ENCODE peak calls at places on chromosomes 3 and 15, in four cellular contexts. T is CD8-positive, alpha-beta T cell; K is pancreas; F is IMR-90. C is an unnamed sample.

GRCh38 chr3:185820973-185821758 is 3.7 kb downstream of the IGF2BP2 start:
- DNase-seq in T (no peak), K (no peak), F (peak), C (no peak)

GRCh38 chr3:18393906-18394305 is 31.2 kb downstream of the SATB1 start:
- DNase-seq in T (no peak), K (no peak), F (peak), C (no peak)

GRCh38 chr3:122942937-122943827 is 84.4 kb downstream of the SEMA5B start:
- DNase-seq in T (no peak), K (peak), F (peak), C (peak)

GRCh38 chr3:113695426-113695817 is 1.0 kb downstream of the USF3 start:
- DNase-seq in T (no peak), K (no peak), F (peak), C (no peak)

GRCh38 chr3:18425641-18426403 is 683 bp upstream of the SATB1 start:
- DNase-seq in T (peak), K (peak), F (no peak), C (no peak)

GRCh38 chr3:35744419-35744818 is 105.1 kb downstream of the ARPP21 start:
- DNase-seq in T (no peak), K (no peak), F (no peak), C (no peak)

GRCh38 chr3:124597979-124598378 is 132.3 kb upstream of the UMPS start:
- DNase-seq in T (no peak), K (no peak), F (no peak), C (no peak)

GRCh38 chr3:60746043-60746638 is 505.1 kb downstream of the FHIT start:
- DNase-seq in T (no peak), K (no peak), F (no peak), C (no peak)

GRCh38 chr3:46393554-46394434 is 13.1 kb downstream of the CCR5AS start:
- DNase-seq in T (no peak), K (no peak), F (peak), C (no peak)

GRCh38 chr15:34584321-34584668 is 844 bp upstream of the GOLGA8B start:
- DNase-seq in T (no peak), K (no peak), F (no peak), C (no peak)

GRCh38 chr15:89912145-89912673 is 543 bp downstream of the ARPIN start:
- DNase-seq in T (no peak), K (peak), F (no peak), C (no peak)

GRCh38 chr3:36591959-36592358 is 172.4 kb downstream of the DCLK3 start:
- DNase-seq in T (no peak), K (no peak), F (peak), C (no peak)

GRCh38 chr15:26716069-26716468 is 56.8 kb downstream of the GABRB3 start:
- DNase-seq in T (no peak), K (no peak), F (no peak), C (no peak)

GRCh38 chr15:26722621-26723160 is 50.2 kb downstream of the GABRB3 start:
- DNase-seq in T (no peak), K (no peak), F (no peak), C (no peak)

GRCh38 chr15:26724381-26724780 is 48.5 kb downstream of the GABRB3 start:
- DNase-seq in T (no peak), K (no peak), F (no peak), C (no peak)

GRCh38 chr15:26721231-26721630 is 51.6 kb downstream of the GABRB3 start:
- DNase-seq in T (no peak), K (no peak), F (no peak), C (no peak)

GRCh38 chr15:26720546-26720945 is 52.3 kb downstream of the GABRB3 start:
- DNase-seq in T (no peak), K (no peak), F (no peak), C (no peak)
- H3K27ac ChIP-seq in T (no peak), K (no peak), F (no peak), C (no peak)

GRCh38 chr15:57706405-57707209 is at the start of gene POLR2M:
- DNase-seq in T (peak), K (peak), F (peak), C (peak)

GRCh38 chr15:57708047-57708446 is 1.5 kb downstream of the POLR2M start:
- DNase-seq in T (no peak), K (no peak), F (peak), C (no peak)

GRCh38 chr15:57703387-57703786 is 3.1 kb upstream of the POLR2M start:
- DNase-seq in T (no peak), K (no peak), F (no peak), C (no peak)

DNA sequence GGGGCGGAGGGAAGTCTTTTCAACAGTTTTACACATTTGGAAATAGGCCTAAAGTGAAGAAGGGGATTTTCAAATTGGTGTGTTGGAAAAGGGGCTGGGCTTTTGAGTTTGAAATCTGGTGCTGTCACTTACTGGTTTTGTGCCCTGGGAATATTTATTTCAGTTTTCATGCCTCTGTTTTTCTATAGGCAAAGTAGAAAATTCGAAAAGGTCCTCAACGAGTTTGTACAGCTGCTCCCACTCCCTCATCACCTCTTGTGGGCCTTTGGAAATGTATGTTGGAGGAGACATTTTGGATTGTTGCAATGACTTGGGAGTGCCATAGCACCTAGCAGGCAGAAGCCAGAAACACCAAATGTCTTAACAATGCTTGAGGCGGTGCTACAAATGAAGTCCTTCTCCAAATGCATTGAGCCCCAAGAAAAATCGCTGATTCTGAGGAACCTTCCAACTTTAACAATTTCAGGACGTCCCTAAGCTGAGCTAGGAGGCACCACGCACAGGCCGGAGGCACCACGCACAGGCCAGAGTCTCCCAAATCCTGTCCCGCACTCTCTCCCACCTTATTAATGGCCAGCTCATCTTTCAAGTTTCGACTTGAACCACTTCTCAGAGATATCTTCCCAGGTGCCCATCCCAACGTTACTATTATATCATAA is 639 bp upstream of the POLR2M start:
- DNase-seq in T (no peak), K (no peak), F (no peak), C (no peak)
- TF ChIP-seq CTCF in T (no peak), K (no peak), F (no peak), C (no peak)

DNA sequence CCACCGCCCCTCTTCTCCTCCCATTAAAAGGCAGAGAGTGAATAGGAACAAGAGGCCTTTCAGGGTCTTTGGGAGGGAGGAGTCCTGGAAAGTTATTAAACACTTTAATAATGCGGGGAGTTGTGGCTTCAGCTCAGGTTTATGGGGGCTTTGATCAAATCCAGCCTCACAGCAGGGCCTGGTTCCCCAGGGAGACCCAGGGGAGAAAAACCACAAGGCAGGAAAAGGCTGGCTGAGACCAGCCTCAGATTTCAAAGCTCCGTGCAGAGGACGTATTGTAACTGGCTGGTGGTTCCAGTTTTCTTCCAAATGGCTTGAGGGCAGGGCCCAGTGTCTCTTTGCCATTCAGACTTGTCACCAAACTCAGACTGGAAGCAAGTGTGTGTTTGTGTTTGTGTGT is 242.1 kb downstream of the TLE3 start:
- DNase-seq in T (no peak), K (no peak), F (no peak), C (no peak)
- H3K27ac ChIP-seq in T (no peak), K (no peak), F (no peak), C (no peak)

GRCh38 chr15:77584201-77584600 is 48.5 kb downstream of the LINGO1 start:
- DNase-seq in T (no peak), K (no peak), F (no peak), C (no peak)
- TF ChIP-seq CTCF in T (no peak), K (no peak), F (peak), C (no peak)

DNA sequence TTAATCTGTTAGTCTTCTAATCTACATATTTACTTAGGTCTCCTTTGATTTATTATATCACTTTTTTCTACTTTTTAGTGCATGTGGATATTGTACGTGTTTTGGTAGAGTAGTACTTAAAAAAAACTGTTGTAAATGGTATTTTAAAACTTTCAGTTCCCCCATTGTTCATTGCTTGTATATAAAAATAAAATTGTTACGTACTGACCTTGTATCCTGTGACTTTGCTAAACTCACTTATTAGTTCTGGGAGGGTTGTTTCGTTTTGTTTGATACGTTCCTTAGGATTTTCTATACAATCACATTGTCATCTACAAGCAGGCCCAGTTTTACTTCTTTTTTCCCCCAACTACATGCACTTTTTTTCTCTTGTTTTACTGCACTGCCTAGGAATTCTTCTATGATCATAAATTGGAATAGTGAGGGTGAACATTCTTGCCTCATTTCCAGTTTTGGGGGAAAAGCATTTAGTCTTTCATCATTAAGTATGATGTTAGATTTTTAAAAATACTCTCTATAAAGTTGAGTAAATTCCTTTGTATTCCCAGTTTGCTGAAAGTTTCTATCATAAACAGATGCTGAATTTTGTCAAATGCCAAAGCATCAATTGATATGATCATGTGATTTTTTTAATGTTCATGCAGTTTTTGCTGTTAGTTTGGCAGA is 33.5 kb upstream of the ACKR4 start:
- DNase-seq in T (no peak), K (no peak), F (no peak), C (no peak)
- H3K27ac ChIP-seq in T (no peak), K (no peak), F (no peak), C (peak)

DNA sequence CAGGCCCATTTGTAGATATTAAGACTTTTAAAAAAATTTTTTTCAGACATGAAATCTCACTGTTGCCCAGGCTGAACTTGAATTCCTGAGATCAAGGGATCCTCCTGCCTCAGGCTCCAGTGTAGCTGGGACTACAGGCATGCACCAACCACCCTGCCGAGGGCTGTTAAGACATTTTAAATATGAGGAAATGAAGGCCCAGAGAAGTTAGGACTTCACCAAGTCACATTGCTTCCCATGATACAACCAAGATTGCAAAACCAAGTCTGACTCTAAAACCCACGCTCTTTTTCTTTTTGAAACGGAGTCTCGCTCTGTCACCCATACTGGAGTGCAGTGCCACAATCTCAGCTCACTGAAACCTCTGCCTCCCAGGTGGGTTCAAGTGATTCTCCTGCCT is 28.0 kb downstream of the PTPN9 start:
- DNase-seq in T (no peak), K (no peak), F (no peak), C (no peak)
- TF ChIP-seq CTCF in T (no peak), K (no peak), F (no peak), C (no peak)

GRCh38 chr3:47441796-47442551 is 33.8 kb downstream of the SCAP start:
- DNase-seq in T (no peak), K (no peak), F (no peak), C (no peak)
- H3K27ac ChIP-seq in T (no peak), K (peak), F (no peak), C (peak)

GRCh38 chr3:13027154-13027553 is 46.1 kb downstream of the IQSEC1 start:
- DNase-seq in T (no peak), K (no peak), F (no peak), C (no peak)
- TF ChIP-seq CTCF in T (no peak), K (no peak), F (peak), C (no peak)

DNA sequence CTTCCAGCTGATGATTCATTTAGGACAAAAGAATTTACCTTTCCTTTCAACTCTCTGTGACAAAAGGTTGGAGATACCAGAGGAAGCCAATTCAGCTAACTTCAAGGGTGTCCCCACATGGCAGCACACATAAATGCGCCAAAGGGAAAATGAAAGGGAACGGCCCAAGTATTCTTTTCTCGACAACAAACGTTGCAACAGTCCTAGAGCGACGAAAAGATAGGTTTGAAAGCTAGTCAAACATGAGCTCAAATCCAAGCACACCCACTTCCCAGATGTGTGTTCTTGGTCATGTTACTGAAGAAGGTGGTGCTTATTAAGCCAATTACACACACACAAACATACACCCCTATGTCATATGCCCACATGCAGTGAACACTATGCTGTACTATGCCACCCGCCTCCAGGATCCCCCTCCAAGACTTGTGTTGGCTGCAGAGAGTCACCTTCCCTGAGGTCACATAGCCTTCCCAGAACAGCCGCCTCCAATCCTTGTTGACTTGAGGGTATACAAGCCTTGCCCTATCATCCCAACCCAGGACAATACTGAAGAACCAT is 27.5 kb downstream of the MAGI1 start:
- DNase-seq in T (no peak), K (no peak), F (no peak), C (no peak)
- H3K27ac ChIP-seq in T (no peak), K (no peak), F (peak), C (no peak)

GRCh38 chr3:146747928-146748327 is 142.8 kb upstream of the PLSCR5 start:
- DNase-seq in T (no peak), K (no peak), F (peak), C (no peak)
- TF ChIP-seq CTCF in T (no peak), K (no peak), F (peak), C (peak)

C was measured in thoracic aorta.